ENCODE peak calls at places on chromosomes 2 and 18, in four cellular contexts. E is AG08396, H is NCI-H2227 treated with DMSO at 0.1 percent for 48 hours, K is activated T-cell treated with anti-CD3 and anti-CD28 coated beads for 24 hours. R is an unnamed sample.

GRCh38 chr18:43442571-43442970 is 165.3 kb upstream of the SYT4 start:
- DNase-seq in E (no peak), K (no peak), H (no peak), R (no peak)

GRCh38 chr2:101717041-101717817 is 19.7 kb downstream of the MAP4K4 start:
- DNase-seq in E (no peak), K (no peak), H (no peak), R (no peak)

GRCh38 chr18:35267809-35268208 is 22.2 kb downstream of the ZSCAN30 start:
- DNase-seq in H (no peak), K (no peak), E (no peak), R (no peak)

GRCh38 chr2:170492010-170492409 is 223.1 kb upstream of the SP5 start:
- DNase-seq in E (no peak), K (no peak), H (no peak), R (no peak)

GRCh38 chr18:62294073-62294472 is 31.0 kb upstream of the TNFRSF11A start:
- DNase-seq in K (no peak), E (no peak), H (no peak), R (no peak)

GRCh38 chr2:134389331-134389835 is 135.5 kb downstream of the MGAT5 start:
- DNase-seq in H (no peak), E (no peak), K (no peak), R (no peak)

GRCh38 chr2:217628061-217628460 is 374.7 kb downstream of the TNS1 start:
- DNase-seq in E (no peak), K (no peak), H (no peak), R (no peak)

GRCh38 chr2:20419007-20419576 is 27.8 kb upstream of the RHOB start:
- DNase-seq in E (no peak), H (no peak), K (no peak), R (peak; percentile 42)

GRCh38 chr2:17877811-17878221 is 651 bp upstream of the KCNS3 start:
- DNase-seq in E (peak; percentile 27), K (no peak), H (no peak), R (no peak)

GRCh38 chr2:23564618-23564967 is 179.6 kb downstream of the KLHL29 start:
- DNase-seq in E (peak; percentile 85), H (no peak), K (no peak), R (no peak)

GRCh38 chr18:40407913-40408312 is 1547.1 kb upstream of the PIK3C3 start:
- DNase-seq in E (no peak), K (no peak), H (no peak), R (no peak)

GRCh38 chr2:45330617-45331016 is 280.4 kb downstream of the SRBD1 start:
- DNase-seq in K (no peak), H (no peak), E (no peak), R (no peak)

GRCh38 chr2:143205106-143205764 is 76.0 kb downstream of the ARHGAP15 start:
- DNase-seq in E (no peak), K (no peak), H (peak; percentile 26), R (no peak)

GRCh38 chr2:3864943-3865664 is 161.7 kb downstream of the DCDC2C start:
- DNase-seq in H (no peak), K (no peak), E (no peak), R (no peak)

GRCh38 chr2:192574552-192574951 is 379.8 kb upstream of the TMEFF2 start:
- DNase-seq in K (no peak), H (no peak), E (no peak), R (no peak)

GRCh38 chr18:39773656-39774055 is 2181.4 kb upstream of the PIK3C3 start:
- DNase-seq in K (no peak), E (no peak), H (no peak), R (no peak)

GRCh38 chr2:111986116-111986900 is 68.8 kb upstream of the TMEM87B start:
- DNase-seq in E (no peak), H (peak; percentile 77), K (no peak), R (no peak)

GRCh38 chr2:118686364-118686763 is 161.1 kb downstream of the EN1 start:
- DNase-seq in K (no peak), E (no peak), H (no peak), R (no peak)

GRCh38 chr2:219179601-219180465 is 1.8 kb downstream of the RETREG2 start:
- DNase-seq in H (no peak), K (no peak), E (no peak), R (no peak)

GRCh38 chr2:66683599-66683998 is 248.7 kb downstream of the MEIS1 start:
- DNase-seq in H (no peak), K (no peak), E (no peak), R (no peak)

GRCh38 chr2:52395912-52396311 is 1364.0 kb upstream of the NRXN1 start:
- DNase-seq in H (no peak), K (no peak), E (no peak), R (peak; percentile 30)

R was measured in AG04450.